ENCODE peak calls at places on chromosomes 1 and 21, in seven cellular contexts. L is adrenal gland; N is epithelial cell of esophagus; W is AG10803; I is fibroblast of pulmonary artery; U is A549; P is activated CD8-positive, alpha-beta T cell treated with anti-CD3 and anti-CD28 coated beads for 36 hours. G is an unnamed sample.

GRCh38 chr1:217137210-217137871 is 414.1 kb upstream of the ESRRG start:
- DNase-seq in L (no peak), N (peak; percentile 2), W (no peak), I (no peak), U (no peak), P (no peak), G (no peak)

GRCh38 chr1:70043806-70044205 is 161.6 kb downstream of the LRRC40 start:
- DNase-seq in L (no peak), N (peak; percentile 92), W (peak; percentile 83), I (peak; percentile 90), U (no peak), P (no peak), G (peak; percentile 45)

GRCh38 chr1:68119445-68119844 is 69.0 kb upstream of the DIRAS3 start:
- DNase-seq in L (no peak), N (no peak), W (no peak), I (no peak), U (no peak), P (no peak), G (no peak)

GRCh38 chr1:212575333-212575732 is 33.2 kb upstream of the ATF3 start:
- DNase-seq in L (no peak), N (no peak), W (no peak), I (no peak), U (no peak), P (no peak), G (no peak)

GRCh38 chr1:84998642-84999280 is 1.8 kb upstream of the MCOLN2 start:
- DNase-seq in L (no peak), N (peak; percentile 13), W (no peak), I (peak; percentile 25), U (no peak), P (peak; percentile 71), G (no peak)

GRCh38 chr1:17881761-17882160 is 126.6 kb downstream of the ACTL8 start:
- DNase-seq in L (no peak), N (no peak), W (no peak), I (no peak), U (no peak), P (no peak), G (no peak)

GRCh38 chr1:45864124-45864721 is 60.8 kb downstream of the MAST2 start:
- DNase-seq in L (no peak), N (peak; percentile 9), W (no peak), I (peak; percentile 18), U (no peak), P (no peak), G (no peak)

GRCh38 chr1:179178135-179178630 is 51.3 kb downstream of the ABL2 start:
- DNase-seq in L (no peak), N (no peak), W (peak; percentile 25), I (no peak), U (no peak), P (no peak), G (no peak)

GRCh38 chr1:56436912-56437403 is 142.4 kb downstream of the PLPP3 start:
- DNase-seq in L (no peak), N (no peak), W (no peak), I (no peak), U (no peak), P (no peak), G (no peak)

GRCh38 chr21:26032263-26032662 is 138.3 kb downstream of the APP start:
- DNase-seq in L (no peak), N (peak; percentile 34), W (no peak), I (no peak), U (no peak), P (peak; percentile 10), G (no peak)
- TF ChIP-seq CTCF in L (no peak), N (peak; percentile 26), W (no peak), I (peak; percentile 7), U (no peak), P (no peak), G (no peak)

GRCh38 chr21:31538821-31539220 is 120.7 kb upstream of the SOD1 start:
- DNase-seq in L (no peak), N (no peak), W (no peak), I (no peak), U (no peak), P (no peak), G (no peak)

GRCh38 chr21:31536138-31536537 is 123.4 kb upstream of the SOD1 start:
- DNase-seq in L (no peak), N (no peak), W (no peak), I (no peak), U (no peak), P (no peak), G (no peak)

GRCh38 chr21:31543191-31543590 is 116.3 kb upstream of the SOD1 start:
- DNase-seq in L (peak; percentile 23), N (peak; percentile 25), W (no peak), I (peak; percentile 65), U (no peak), P (no peak), G (peak; percentile 68)

DNA sequence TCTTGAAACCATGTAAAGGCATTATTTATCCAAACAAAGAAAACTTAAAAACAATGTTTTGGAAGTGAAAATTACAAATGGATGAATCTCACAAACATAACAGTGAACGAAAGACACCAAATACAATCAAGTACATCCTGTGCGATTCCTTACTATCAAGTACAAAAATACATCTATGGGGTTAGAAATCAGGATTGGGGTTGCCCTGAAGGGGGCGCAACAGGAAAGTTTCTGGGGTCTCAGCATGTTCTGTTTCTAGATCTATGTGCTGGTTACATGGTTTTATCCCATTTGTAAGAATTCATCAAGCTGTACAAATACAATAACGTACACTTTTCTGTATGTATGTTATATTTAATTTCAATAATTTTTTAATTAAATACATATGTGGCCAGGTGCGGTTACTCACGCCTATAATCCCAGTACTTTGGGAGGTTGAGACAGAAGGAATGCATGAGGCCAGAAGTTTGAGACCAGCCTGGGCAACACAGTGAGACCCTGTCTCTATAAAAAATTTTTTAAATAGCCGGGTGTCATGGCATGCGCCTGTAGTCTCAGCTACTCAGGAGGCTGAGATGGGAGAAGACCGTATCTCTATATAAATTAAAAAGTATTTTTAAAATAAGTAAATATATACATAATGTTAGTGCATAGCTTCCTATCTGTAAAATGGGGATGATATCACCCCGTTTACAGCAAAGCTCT is 121.5 kb upstream of the SOD1 start:
- DNase-seq in L (no peak), N (no peak), W (no peak), I (no peak), U (no peak), P (peak; percentile 45), G (no peak)
- TF ChIP-seq CTCF in L (no peak), N (no peak), W (no peak), I (no peak), U (no peak), P (peak; percentile 38), G (peak; percentile 11)

GRCh38 chr1:53079251-53079650 is 17.2 kb downstream of the PODN start:
- DNase-seq in L (no peak), N (no peak), W (no peak), I (no peak), U (no peak), P (no peak), G (no peak)
- TF ChIP-seq CTCF in L (no peak), N (no peak), W (no peak), I (no peak), U (no peak), P (no peak), G (no peak)

DNA sequence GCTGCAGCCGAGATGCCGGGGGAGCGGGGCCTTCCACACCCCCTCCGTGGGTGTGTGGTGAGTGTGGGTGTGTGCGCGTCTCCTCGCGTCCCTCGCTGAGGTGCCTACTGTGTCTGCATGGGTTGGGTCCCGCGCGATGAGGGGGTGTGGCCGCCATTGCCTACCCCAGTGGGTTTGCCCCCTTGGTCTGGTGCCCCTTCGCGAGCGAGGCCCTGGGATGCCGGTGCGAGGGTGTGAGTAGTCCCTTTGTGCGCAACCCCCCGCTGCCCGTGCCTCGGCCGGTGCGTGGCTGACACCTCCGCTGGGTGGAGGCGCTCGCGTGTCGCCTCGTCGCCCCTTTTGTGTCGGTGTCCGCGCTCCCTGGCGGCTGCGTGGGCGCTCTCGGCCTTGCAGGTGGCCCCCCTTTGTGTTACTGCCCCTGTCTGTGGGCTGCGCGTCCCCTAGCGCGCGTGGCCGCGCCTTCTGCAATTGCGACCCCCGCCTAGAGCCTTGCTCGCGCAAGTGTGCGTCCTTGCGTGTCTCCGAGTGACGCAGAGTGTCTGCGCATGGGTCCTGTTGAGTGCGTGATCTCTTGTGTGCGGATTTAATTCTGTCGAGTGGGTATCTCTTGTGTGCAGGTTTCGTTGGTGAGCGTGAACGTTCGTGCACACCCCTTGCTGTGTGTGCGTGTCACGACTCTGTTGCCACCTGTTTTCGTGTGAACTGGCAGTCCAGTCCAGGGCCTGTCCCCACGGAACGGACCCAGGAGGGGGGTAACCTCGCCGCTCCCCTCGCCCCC is 552 bp downstream of the TTC3 start:
- DNase-seq in L (peak; percentile 68), N (peak; percentile 39), W (peak; percentile 45), I (peak; percentile 51), U (no peak), P (peak; percentile 63), G (peak; percentile 38)
- TF ChIP-seq CTCF in L (no peak), N (no peak), W (no peak), I (no peak), U (no peak), P (no peak), G (no peak)

GRCh38 chr1:228060458-228061190 is 21.9 kb upstream of the ARF1 start:
- DNase-seq in L (no peak), N (no peak), W (no peak), I (no peak), U (no peak), P (no peak), G (no peak)
- TF ChIP-seq CTCF in L (no peak), N (no peak), W (no peak), I (no peak), U (no peak), P (peak; percentile 27), G (no peak)

GRCh38 chr21:38170705-38171682 is 85.8 kb upstream of the KCNJ15 start:
- DNase-seq in L (no peak), N (peak; percentile 22), W (no peak), I (peak; percentile 6), U (no peak), P (no peak), G (peak; percentile 47)

GRCh38 chr21:38167345-38167744 is 89.4 kb upstream of the KCNJ15 start:
- DNase-seq in L (no peak), N (no peak), W (no peak), I (no peak), U (no peak), P (no peak), G (no peak)

GRCh38 chr21:38166214-38166547 is 90.6 kb upstream of the KCNJ15 start:
- DNase-seq in L (no peak), N (no peak), W (no peak), I (no peak), U (no peak), P (no peak), G (no peak)

GRCh38 chr21:38171723-38172344 is 85.0 kb upstream of the KCNJ15 start:
- DNase-seq in L (peak; percentile 22), N (peak; percentile 42), W (peak; percentile 67), I (peak; percentile 41), U (no peak), P (no peak), G (peak; percentile 33)

GRCh38 chr21:38170283-38170682 is 86.5 kb upstream of the KCNJ15 start:
- DNase-seq in L (no peak), N (peak; percentile 71), W (peak; percentile 64), I (peak; percentile 37), U (no peak), P (peak; percentile 17), G (peak; percentile 68)
- TF ChIP-seq CTCF in L (peak; percentile 43), N (peak; percentile 82), W (peak; percentile 79), I (peak; percentile 37), U (peak; percentile 21), P (no peak), G (peak; percentile 38)

G was measured in MCF 10A.